ENCODE peak calls at places on chromosomes 7 and 10, in seven cellular contexts. One of them, this sample, is unnamed.

GRCh38 chr7:68314208-68314607 is 1284.1 kb upstream of the AUTS2 start:
- DNase-seq in fibroblast of pulmonary artery: no peak
- DNase-seq in HCT116: no peak
- DNase-seq in stimulated activated CD4-positive, alpha-beta T cell treated with anti-CD3 and anti-CD28 coated beads, Interleukin-1b, Interleukin-23, amount 100 ng/mL, for 4 hours: no peak
- DNase-seq in neuronal stem cell: no peak
- DNase-seq in AG09309: no peak
- DNase-seq in NCI-H524: no peak
- DNase-seq in this sample: no peak

GRCh38 chr7:139358541-139359365 is 941 bp upstream of the LUC7L2 start:
- DNase-seq in fibroblast of pulmonary artery: peak
- DNase-seq in HCT116: peak
- DNase-seq in stimulated activated CD4-positive, alpha-beta T cell treated with anti-CD3 and anti-CD28 coated beads, Interleukin-1b, Interleukin-23, amount 100 ng/mL, for 4 hours: peak
- DNase-seq in neuronal stem cell: no peak
- DNase-seq in AG09309: no peak
- DNase-seq in NCI-H524: no peak
- DNase-seq in this sample: no peak

GRCh38 chr7:7175075-7175695 is 7.2 kb upstream of the C1GALT1 start:
- DNase-seq in fibroblast of pulmonary artery: no peak
- DNase-seq in HCT116: no peak
- DNase-seq in stimulated activated CD4-positive, alpha-beta T cell treated with anti-CD3 and anti-CD28 coated beads, Interleukin-1b, Interleukin-23, amount 100 ng/mL, for 4 hours: no peak
- DNase-seq in neuronal stem cell: no peak
- DNase-seq in AG09309: no peak
- DNase-seq in NCI-H524: no peak
- DNase-seq in this sample: no peak

GRCh38 chr7:70104243-70104642 is 506.0 kb downstream of the AUTS2 start:
- DNase-seq in fibroblast of pulmonary artery: no peak
- DNase-seq in HCT116: no peak
- DNase-seq in stimulated activated CD4-positive, alpha-beta T cell treated with anti-CD3 and anti-CD28 coated beads, Interleukin-1b, Interleukin-23, amount 100 ng/mL, for 4 hours: no peak
- DNase-seq in neuronal stem cell: no peak
- DNase-seq in AG09309: no peak
- DNase-seq in NCI-H524: no peak
- DNase-seq in this sample: no peak

GRCh38 chr10:4131407-4132215 is 346.6 kb upstream of the KLF6 start:
- DNase-seq in fibroblast of pulmonary artery: peak
- DNase-seq in HCT116: no peak
- DNase-seq in stimulated activated CD4-positive, alpha-beta T cell treated with anti-CD3 and anti-CD28 coated beads, Interleukin-1b, Interleukin-23, amount 100 ng/mL, for 4 hours: no peak
- DNase-seq in neuronal stem cell: no peak
- DNase-seq in AG09309: peak
- DNase-seq in NCI-H524: no peak
- DNase-seq in this sample: no peak

GRCh38 chr7:140876519-140877248 is 48.0 kb downstream of the BRAF start:
- DNase-seq in fibroblast of pulmonary artery: peak
- DNase-seq in HCT116: no peak
- DNase-seq in stimulated activated CD4-positive, alpha-beta T cell treated with anti-CD3 and anti-CD28 coated beads, Interleukin-1b, Interleukin-23, amount 100 ng/mL, for 4 hours: no peak
- DNase-seq in neuronal stem cell: no peak
- DNase-seq in AG09309: peak
- DNase-seq in NCI-H524: no peak
- DNase-seq in this sample: no peak

GRCh38 chr10:90847436-90847835 is 10.4 kb downstream of the HTR7 start:
- DNase-seq in fibroblast of pulmonary artery: peak
- DNase-seq in HCT116: peak
- DNase-seq in stimulated activated CD4-positive, alpha-beta T cell treated with anti-CD3 and anti-CD28 coated beads, Interleukin-1b, Interleukin-23, amount 100 ng/mL, for 4 hours: no peak
- DNase-seq in neuronal stem cell: no peak
- DNase-seq in AG09309: no peak
- DNase-seq in NCI-H524: no peak
- DNase-seq in this sample: no peak

GRCh38 chr7:2981103-2981480 is 62.6 kb downstream of the CARD11 start:
- DNase-seq in fibroblast of pulmonary artery: no peak
- DNase-seq in HCT116: no peak
- DNase-seq in stimulated activated CD4-positive, alpha-beta T cell treated with anti-CD3 and anti-CD28 coated beads, Interleukin-1b, Interleukin-23, amount 100 ng/mL, for 4 hours: no peak
- DNase-seq in neuronal stem cell: no peak
- DNase-seq in AG09309: no peak
- DNase-seq in NCI-H524: no peak
- DNase-seq in this sample: no peak

GRCh38 chr7:28406192-28406591 is 6.1 kb upstream of the CREB5 start:
- DNase-seq in fibroblast of pulmonary artery: peak
- DNase-seq in HCT116: no peak
- DNase-seq in stimulated activated CD4-positive, alpha-beta T cell treated with anti-CD3 and anti-CD28 coated beads, Interleukin-1b, Interleukin-23, amount 100 ng/mL, for 4 hours: no peak
- DNase-seq in neuronal stem cell: no peak
- DNase-seq in AG09309: no peak
- DNase-seq in NCI-H524: no peak
- DNase-seq in this sample: peak

GRCh38 chr10:132912685-132913558 is 29.4 kb downstream of the CFAP46 start:
- DNase-seq in fibroblast of pulmonary artery: no peak
- DNase-seq in HCT116: no peak
- DNase-seq in stimulated activated CD4-positive, alpha-beta T cell treated with anti-CD3 and anti-CD28 coated beads, Interleukin-1b, Interleukin-23, amount 100 ng/mL, for 4 hours: no peak
- DNase-seq in neuronal stem cell: peak
- DNase-seq in AG09309: no peak
- DNase-seq in NCI-H524: no peak
- DNase-seq in this sample: peak

This sample was measured in nephron progenitor cell.